ENCODE peak calls at places on chromosomes 4 and X, in nine cellular contexts. F is lower lobe of right lung; O is SK-N-SH; X is adipocyte; Z is fibroblast of lung; A is CD8-positive, alpha-beta T cell; J is transverse colon; R is body of pancreas; S is heart right ventricle. L is an unnamed sample. For H3K27me3 and H3K36me3, the result is how much of the 10 kb centered on the place peaks cover.

GRCh38 chr4:10958226-10958856 is 273.8 kb upstream of the CLNK start:
- DNase-seq in F (no peak), O (no peak), X (no peak), Z (no peak), A (no peak), J (no peak), R (no peak), S (no peak), L (peak)

GRCh38 chr4:23337292-23337691 is 552.6 kb downstream of the PPARGC1A start:
- DNase-seq in F (no peak), O (no peak), X (no peak), Z (no peak), A (no peak), J (no peak), R (no peak), S (no peak), L (no peak)

GRCh38 chr4:40243390-40243948 is 46.6 kb downstream of the RHOH start:
- DNase-seq in F (no peak), O (no peak), X (no peak), Z (no peak), A (peak), J (no peak), R (no peak), S (no peak), L (no peak)

GRCh38 chrX:72260448-72260847 is 16.6 kb downstream of the RPS4X start:
- DNase-seq in F (no peak), O (no peak), X (no peak), Z (no peak), A (no peak), J (no peak), R (no peak), S (no peak), L (no peak)

GRCh38 chr4:110609044-110609750 is 13.7 kb downstream of the PITX2 start:
- DNase-seq in F (no peak), O (no peak), X (no peak), Z (no peak), A (no peak), J (no peak), R (no peak), S (no peak), L (no peak)

GRCh38 chr4:127249767-127250108 is 383.0 kb upstream of the INTU start:
- DNase-seq in F (no peak), O (no peak), X (no peak), Z (no peak), A (no peak), J (no peak), R (no peak), S (no peak), L (no peak)

GRCh38 chrX:48474127-48474526 is 1.9 kb upstream of the FTSJ1 start:
- DNase-seq in F (no peak), O (peak), X (no peak), Z (no peak), A (no peak), J (no peak), R (no peak), S (no peak), L (no peak)

GRCh38 chr4:146333895-146334262 is 119.5 kb downstream of the REELD1 start:
- DNase-seq in F (no peak), O (no peak), X (no peak), Z (no peak), A (no peak), J (no peak), R (no peak), S (no peak), L (no peak)

GRCh38 chr4:140092094-140092820 is 61.7 kb downstream of the MAML3 start:
- DNase-seq in F (peak), O (peak), X (peak), Z (peak), A (no peak), J (peak), R (peak), S (peak), L (peak)

GRCh38 chrX:38970845-38971244 is 169.6 kb downstream of the MID1IP1 start:
- DNase-seq in F (no peak), O (no peak), X (no peak), Z (no peak), A (no peak), J (no peak), R (no peak), S (no peak), L (no peak)

GRCh38 chr4:6426571-6427438 is 45.6 kb downstream of the PPP2R2C start:
- DNase-seq in F (no peak), O (no peak), X (no peak), Z (no peak), A (no peak), J (no peak), R (no peak), S (no peak), L (no peak)

GRCh38 chr4:88592600-88593448 is 544 bp downstream of the HERC3 start:
- DNase-seq in F (peak), O (peak), X (peak), Z (peak), A (peak), J (peak), R (peak), S (peak), L (peak)

GRCh38 chrX:72394518-72395163 is 88.9 kb upstream of the CITED1 start:
- DNase-seq in F (no peak), O (no peak), X (peak), Z (peak), A (no peak), J (no peak), R (no peak), S (peak), L (no peak)

GRCh38 chrX:115047181-115047580 is 29.8 kb upstream of the IL13RA2 start:
- DNase-seq in F (no peak), O (no peak), X (peak), Z (peak), A (no peak), J (no peak), R (no peak), S (no peak), L (no peak)

GRCh38 chr4:57243071-57243470 is 132.9 kb upstream of the IGFBP7 start:
- DNase-seq in F (no peak), O (no peak), X (no peak), Z (no peak), A (no peak), J (no peak), R (no peak), S (no peak), L (no peak)

GRCh38 chr4:147194107-147194506 is 248.4 kb upstream of the TTC29 start:
- DNase-seq in F (no peak), O (no peak), X (peak), Z (peak), A (no peak), J (no peak), R (peak), S (peak), L (no peak)

GRCh38 chr4:81470456-81471327 is 1.0 kb downstream of the RASGEF1B start:
- DNase-seq in F (peak), O (no peak), X (peak), Z (no peak), A (peak), J (peak), R (peak), S (peak), L (peak)

GRCh38 chr4:146263785-146264184 is 49.4 kb downstream of the REELD1 start:
- DNase-seq in F (no peak), O (no peak), X (no peak), Z (no peak), A (no peak), J (no peak), R (no peak), S (no peak), L (no peak)

GRCh38 chr4:183989931-183990330 is 84.8 kb downstream of the STOX2 start:
- DNase-seq in F (no peak), O (no peak), X (no peak), Z (no peak), A (no peak), J (no peak), R (no peak), S (no peak), L (no peak)

GRCh38 chr4:176753049-176753448 is 39.7 kb downstream of the VEGFC start:
- DNase-seq in F (no peak), O (no peak), X (peak), Z (peak), A (no peak), J (no peak), R (no peak), S (no peak), L (no peak)

GRCh38 chrX:7972586-7972985 is 45.4 kb upstream of the PNPLA4 start:
- DNase-seq in F (no peak), O (no peak), X (no peak), Z (no peak), A (no peak), J (no peak), R (no peak), S (no peak), L (no peak)

GRCh38 chrX:22950278-22951266 is 49.2 kb upstream of the DDX53 start:
- DNase-seq in F (no peak), O (no peak), X (peak), Z (peak), A (no peak), J (no peak), R (peak), S (no peak), L (no peak)

GRCh38 chr4:161256172-161256571 is 907.6 kb downstream of the FSTL5 start:
- DNase-seq in F (no peak), O (no peak), X (no peak), Z (peak), A (no peak), J (no peak), R (no peak), S (no peak), L (no peak)

GRCh38 chr4:124143632-124144031 is 568.9 kb downstream of the ANKRD50 start:
- DNase-seq in F (no peak), O (no peak), X (no peak), Z (no peak), A (no peak), J (no peak), R (no peak), S (no peak), L (no peak)

GRCh38 chr4:103104886-103105285 is 5.3 kb upstream of the BDH2 start:
- DNase-seq in F (no peak), O (no peak), X (no peak), Z (no peak), A (no peak), J (no peak), R (no peak), S (no peak), L (no peak)

DNA sequence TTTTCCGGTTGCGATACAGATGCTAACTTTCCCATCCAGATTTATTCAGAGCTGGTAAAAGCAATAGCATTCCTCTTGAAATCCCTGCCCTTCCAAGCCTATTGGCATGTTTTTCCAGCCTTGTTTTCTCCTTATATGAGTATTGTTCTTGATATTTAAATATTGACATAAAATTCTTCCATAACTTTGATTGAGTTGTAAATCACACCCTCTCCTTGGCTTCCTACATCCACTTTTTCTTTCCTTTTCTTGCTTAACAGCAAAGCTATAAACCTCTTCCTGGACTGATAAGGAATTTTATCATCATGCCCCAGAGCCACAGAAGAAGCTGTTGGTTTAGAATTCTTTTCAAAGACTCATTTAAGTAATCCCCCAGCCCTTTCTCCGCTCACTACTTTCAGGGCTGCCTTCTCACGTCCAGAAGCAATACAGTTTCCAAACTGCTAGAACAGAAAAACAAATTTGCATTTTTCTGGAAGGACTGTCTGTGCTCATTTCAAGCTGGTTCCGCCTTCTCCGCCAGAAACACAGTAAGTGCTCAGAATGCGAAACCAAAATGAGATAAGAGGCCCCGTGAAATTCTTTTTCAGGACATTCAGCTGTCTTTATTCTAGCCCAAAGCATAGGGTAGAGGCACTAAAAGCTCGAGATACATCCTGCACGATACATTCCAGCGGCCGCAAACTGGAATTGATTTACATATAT is 922 bp downstream of the MID1 start:
- DNase-seq in F (no peak), O (peak), X (peak), Z (peak), A (no peak), J (no peak), R (no peak), S (no peak), L (no peak)
- H3K4me3 ChIP-seq in F (peak), O (peak), X (peak), Z (peak), A (no peak), J (peak), R (peak), S (peak), L (peak)

GRCh38 chr4:152937535-152938236 is 1.6 kb downstream of the FHDC1 start:
- DNase-seq in F (peak), O (peak), X (peak), Z (peak), A (no peak), J (peak), R (peak), S (peak), L (peak)

GRCh38 chr4:152938237-152938969 is 2.3 kb downstream of the FHDC1 start:
- DNase-seq in F (no peak), O (no peak), X (peak), Z (no peak), A (no peak), J (peak), R (peak), S (no peak), L (peak)

GRCh38 chr4:152942346-152942745 is 6.2 kb downstream of the FHDC1 start:
- DNase-seq in F (no peak), O (no peak), X (no peak), Z (no peak), A (no peak), J (no peak), R (no peak), S (no peak), L (peak)

GRCh38 chr4:152937280-152937534 is 1.1 kb downstream of the FHDC1 start:
- DNase-seq in F (no peak), O (no peak), X (no peak), Z (no peak), A (no peak), J (no peak), R (no peak), S (no peak), L (no peak)

GRCh38 chr4:152939655-152940054 is 3.5 kb downstream of the FHDC1 start:
- DNase-seq in F (no peak), O (no peak), X (no peak), Z (no peak), A (no peak), J (no peak), R (no peak), S (no peak), L (peak)
- H3K27me3 ChIP-seq in F (under half), O (under half), X (under half), Z (under half), A (under half), J (under half), R (under half), S (half or more), L (under half)

GRCh38 chr4:70830054-70830453 is 9.6 kb downstream of the GRSF1 start:
- DNase-seq in F (no peak), O (no peak), X (no peak), Z (no peak), A (no peak), J (no peak), R (no peak), S (no peak), L (no peak)

GRCh38 chr4:70833701-70834100 is 6.0 kb downstream of the GRSF1 start:
- DNase-seq in F (no peak), O (no peak), X (no peak), Z (peak), A (no peak), J (no peak), R (no peak), S (no peak), L (no peak)

GRCh38 chr4:70829492-70829891 is 10.2 kb downstream of the GRSF1 start:
- DNase-seq in F (no peak), O (no peak), X (no peak), Z (no peak), A (no peak), J (no peak), R (no peak), S (no peak), L (no peak)

GRCh38 chr4:70829015-70829414 is 10.7 kb downstream of the GRSF1 start:
- DNase-seq in F (no peak), O (no peak), X (no peak), Z (no peak), A (no peak), J (no peak), R (no peak), S (no peak), L (no peak)

DNA sequence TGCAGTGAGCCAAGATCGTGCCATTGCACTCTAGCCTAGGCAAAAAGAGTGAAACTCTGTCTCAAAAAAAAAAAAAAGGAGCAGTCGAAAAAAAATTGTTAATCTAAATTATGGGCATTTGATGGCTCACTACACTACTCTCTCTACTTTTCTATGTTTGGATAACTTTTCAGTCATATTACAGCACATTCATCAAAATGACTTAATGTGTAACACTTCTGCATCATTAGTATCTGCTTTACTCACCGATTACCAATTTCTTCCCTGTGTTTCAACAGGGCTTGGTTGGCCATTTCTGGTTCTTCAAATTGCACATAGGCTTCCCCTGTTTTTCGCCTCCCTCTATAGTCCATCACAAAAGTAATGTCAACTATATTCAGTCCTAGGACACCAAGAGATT is 8.4 kb downstream of the GRSF1 start:
- DNase-seq in F (no peak), O (no peak), X (no peak), Z (no peak), A (no peak), J (no peak), R (no peak), S (no peak), L (no peak)
- H3K36me3 ChIP-seq in F (half or more), O (half or more), X (half or more), Z (under half), A (under half), J (half or more), R (under half), S (under half), L (under half)

DNA sequence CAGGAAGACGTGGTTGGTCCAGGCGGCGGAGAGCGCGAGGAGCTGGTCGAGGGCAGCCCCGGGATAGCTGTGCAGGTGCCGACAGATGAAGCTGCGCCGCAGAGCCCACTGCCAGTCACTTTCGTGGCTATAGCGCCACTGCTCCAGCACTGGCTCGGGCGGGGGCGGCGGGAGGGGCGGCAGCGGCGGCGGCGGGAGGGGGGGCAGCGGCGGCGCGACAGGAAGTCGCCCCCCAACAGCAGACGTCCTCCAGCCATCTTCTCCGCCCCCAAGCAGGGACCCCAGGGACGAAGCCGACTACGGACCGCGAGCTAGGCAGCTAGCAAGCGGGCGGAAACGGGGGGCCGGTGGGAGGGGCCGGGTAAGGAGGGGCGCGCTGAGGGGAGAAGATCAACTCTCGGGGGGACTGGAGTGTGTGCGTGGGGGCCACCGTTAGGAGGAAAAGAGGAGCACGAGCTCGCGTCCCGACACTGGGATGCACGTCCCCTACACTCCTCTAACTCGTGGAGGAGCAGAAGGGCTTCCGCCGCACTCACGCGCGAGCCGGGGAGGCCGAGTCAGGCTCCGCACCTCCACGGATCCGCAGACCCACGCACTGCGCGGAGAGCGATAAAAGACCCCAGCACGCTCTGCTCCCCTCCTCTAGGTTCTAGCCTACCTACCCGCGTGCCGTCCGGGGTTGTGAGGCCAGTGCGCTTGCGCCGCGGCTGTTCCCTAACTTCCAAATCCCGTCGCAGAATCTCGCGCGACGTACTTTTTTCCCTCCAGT is at the start of gene NKRF:
- DNase-seq in F (peak), O (peak), X (peak), Z (peak), A (peak), J (peak), R (peak), S (peak), L (peak)
- H3K4me3 ChIP-seq in F (peak), O (peak), X (peak), Z (peak), A (peak), J (peak), R (peak), S (peak), L (peak)